ENCODE peak calls at places on chromosomes 13 and 19, in nine cellular contexts. F is stimulated activated CD4-positive, alpha-beta T cell treated with anti-CD3 and anti-CD28 coated beads, Interleukin-15, amount 100 ng/mL, for 1 hour; D is progenitor cell of endocrine pancreas; A is AG08396; Z is amniotic stem cell; L is tibial nerve; U is caudate nucleus; B is stimulated activated CD8-positive, alpha-beta memory T cell treated with anti-CD3 and anti-CD28 coated beads, Interleukin-2, amount 100 ng/mL, for 1 hour; I is sciatic nerve. S is an unnamed sample.

GRCh38 chr19:13884726-13885591 is 8.0 kb downstream of the NANOS3 start:
- DNase-seq in Z (no peak), B (no peak), D (no peak), U (no peak), F (no peak), A (no peak), L (peak), I (no peak), S (no peak)

GRCh38 chr19:54325194-54325621 is 12.2 kb upstream of the LILRA5 start:
- DNase-seq in B (peak), A (peak), Z (no peak), L (no peak), I (peak), F (no peak), U (no peak), D (no peak), S (peak)

GRCh38 chr19:6577410-6578125 is 13.4 kb downstream of the CD70 start:
- DNase-seq in B (no peak), D (no peak), I (no peak), L (no peak), U (no peak), A (no peak), Z (no peak), F (no peak), S (no peak)

GRCh38 chr13:75442736-75443234 is 39.2 kb downstream of the TBC1D4 start:
- DNase-seq in D (no peak), F (no peak), B (no peak), L (no peak), I (no peak), U (no peak), Z (no peak), A (no peak), S (no peak)

GRCh38 chr13:41746259-41746658 is 214.7 kb downstream of the VWA8 start:
- DNase-seq in A (peak), B (no peak), Z (peak), U (no peak), F (no peak), L (no peak), D (no peak), I (no peak), S (peak)

GRCh38 chr19:18171605-18172327 is 1.8 kb upstream of the IFI30 start:
- DNase-seq in Z (no peak), B (no peak), D (no peak), L (no peak), F (no peak), I (no peak), U (no peak), A (no peak), S (no peak)

GRCh38 chr13:80462567-80462966 is 121.6 kb upstream of the SPRY2 start:
- DNase-seq in Z (no peak), I (no peak), U (no peak), D (no peak), F (no peak), B (no peak), A (no peak), L (no peak), S (no peak)

GRCh38 chr19:41897820-41898219 is 14.8 kb downstream of the ARHGEF1 start:
- DNase-seq in F (no peak), Z (no peak), B (no peak), L (no peak), A (no peak), U (no peak), I (no peak), D (no peak), S (no peak)

GRCh38 chr13:34657716-34658115 is 284.4 kb upstream of the NBEA start:
- DNase-seq in U (no peak), Z (no peak), F (no peak), L (no peak), B (no peak), I (no peak), A (peak), D (no peak), S (peak)

GRCh38 chr13:37369618-37370017 is 228.9 kb downstream of the POSTN start:
- DNase-seq in I (no peak), A (no peak), B (no peak), Z (no peak), D (no peak), F (no peak), U (no peak), L (no peak), S (peak)

GRCh38 chr19:38682872-38683392 is 35.5 kb downstream of the ACTN4 start:
- DNase-seq in I (no peak), L (no peak), B (no peak), A (no peak), U (no peak), Z (no peak), F (no peak), D (no peak), S (no peak)

GRCh38 chr13:50198508-50198907 is 183.3 kb downstream of the KCNRG start:
- DNase-seq in A (no peak), F (no peak), B (no peak), U (no peak), Z (no peak), D (no peak), L (no peak), I (no peak), S (no peak)

GRCh38 chr19:5913739-5914357 is at the start of gene CAPS:
- DNase-seq in B (no peak), D (no peak), F (no peak), I (no peak), U (no peak), L (peak), A (peak), Z (no peak), S (peak)

GRCh38 chr13:47901451-47901850 is 99.6 kb downstream of the SUCLA2 start:
- DNase-seq in U (no peak), B (no peak), Z (no peak), I (no peak), F (no peak), D (no peak), A (no peak), L (no peak), S (peak)

GRCh38 chr13:88979465-88980180 is 1308.5 kb downstream of the SLITRK5 start:
- DNase-seq in F (no peak), I (no peak), D (no peak), A (no peak), B (no peak), U (no peak), Z (no peak), L (no peak), S (peak)

GRCh38 chr13:110317496-110318195 is 10.6 kb downstream of the COL4A2 start:
- DNase-seq in L (no peak), D (no peak), U (no peak), B (no peak), F (no peak), A (no peak), I (no peak), Z (no peak), S (no peak)

GRCh38 chr19:6632002-6632621 is 37.8 kb downstream of the TNFSF14 start:
- DNase-seq in B (peak), I (peak), Z (peak), D (peak), U (peak), A (peak), F (peak), L (peak), S (peak)

GRCh38 chr19:41325947-41326706 is 16.2 kb downstream of the CCDC97 start:
- DNase-seq in Z (peak), D (no peak), B (no peak), U (no peak), A (peak), F (no peak), L (no peak), I (no peak), S (peak)

GRCh38 chr13:102405499-102406079 is 3.7 kb upstream of the FGF14 start:
- DNase-seq in F (no peak), B (no peak), A (no peak), D (peak), U (no peak), L (no peak), I (no peak), Z (no peak), S (peak)

GRCh38 chr19:32945260-32945659 is 26.5 kb downstream of the CEP89 start:
- DNase-seq in A (no peak), L (no peak), D (no peak), I (no peak), Z (no peak), F (no peak), U (no peak), B (no peak), S (no peak)

GRCh38 chr19:4647676-4648644 is 8.6 kb downstream of the TNFAIP8L1 start:
- DNase-seq in U (no peak), A (no peak), D (no peak), Z (no peak), L (peak), F (no peak), I (peak), B (no peak), S (no peak)

GRCh38 chr19:41064974-41065569 is 23.2 kb upstream of the CYP2A13 start:
- DNase-seq in Z (no peak), A (peak), F (no peak), U (no peak), I (no peak), L (no peak), B (no peak), D (no peak), S (peak)

GRCh38 chr19:53982611-53983010 is 8.8 kb upstream of the CACNG6 start:
- DNase-seq in Z (no peak), U (no peak), I (no peak), F (no peak), D (peak), L (no peak), A (peak), B (no peak), S (peak)

GRCh38 chr19:11288349-11288748 is 7.6 kb upstream of the TSPAN16 start:
- DNase-seq in I (no peak), U (no peak), B (no peak), L (no peak), Z (no peak), D (no peak), A (peak), F (no peak), S (peak)

GRCh38 chr19:31332096-31332495 is 17.1 kb downstream of the TSHZ3 start:
- DNase-seq in A (peak), U (no peak), F (no peak), B (no peak), I (no peak), L (no peak), Z (no peak), D (no peak), S (no peak)

GRCh38 chr19:39641773-39642172 is 13.9 kb upstream of the LGALS16 start:
- DNase-seq in U (no peak), L (no peak), B (no peak), I (no peak), D (no peak), A (no peak), Z (no peak), F (no peak), S (no peak)

GRCh38 chr19:19749332-19750130 is 16.6 kb upstream of the ZNF14 start:
- DNase-seq in D (no peak), Z (no peak), B (no peak), U (no peak), L (no peak), F (no peak), I (no peak), A (no peak), S (no peak)

GRCh38 chr13:23445794-23446193 is 12.3 kb upstream of the SACS start:
- DNase-seq in U (no peak), L (no peak), Z (no peak), B (no peak), D (no peak), I (no peak), F (no peak), A (no peak), S (no peak)

GRCh38 chr19:46068345-46069258 is 27.8 kb upstream of the IGFL4 start:
- DNase-seq in F (no peak), D (no peak), A (peak), L (no peak), I (no peak), B (no peak), Z (peak), U (no peak), S (peak)

GRCh38 chr13:80527400-80527799 is 186.5 kb upstream of the SPRY2 start:
- DNase-seq in U (no peak), A (no peak), Z (no peak), F (no peak), B (no peak), L (no peak), I (no peak), D (no peak), S (no peak)

GRCh38 chr13:83221256-83221655 is 661.0 kb downstream of the SLITRK1 start:
- DNase-seq in I (no peak), B (no peak), D (no peak), Z (no peak), F (no peak), L (no peak), A (no peak), U (no peak), S (peak)

GRCh38 chr13:59449750-59450149 is 714.0 kb downstream of the DIAPH3 start:
- DNase-seq in U (no peak), L (no peak), F (no peak), D (no peak), Z (no peak), I (no peak), B (no peak), A (no peak), S (no peak)

GRCh38 chr13:111359237-111359915 is 38.9 kb downstream of the TEX29 start:
- DNase-seq in U (no peak), Z (no peak), L (no peak), B (no peak), I (no peak), F (no peak), A (peak), D (no peak), S (peak)

S was measured in astrocyte of the hippocampus.